ENCODE peak calls at places on chromosomes 6 and 20, in four cellular contexts. N is Right ventricle myocardium superior; X is foreskin keratinocyte; K is stimulated activated naive CD4-positive, alpha-beta T cell. H is an unnamed sample.

GRCh38 chr6:80006541-80006940 is 2.1 kb downstream of the TTK start:
- DNase-seq in N (no peak), X (no peak), K (no peak), H (no peak)

GRCh38 chr20:57211949-57212889 is 54.2 kb downstream of the BMP7 start:
- DNase-seq in N (peak), X (peak), K (no peak), H (no peak)

GRCh38 chr6:112416885-112417284 is 69.8 kb downstream of the RFPL4B start:
- DNase-seq in N (no peak), X (no peak), K (no peak), H (no peak)

GRCh38 chr6:165841153-165841558 is 178.1 kb upstream of the PDE10A start:
- DNase-seq in N (no peak), X (no peak), K (no peak), H (no peak)

GRCh38 chr6:127855542-127856159 is 45.2 kb downstream of the THEMIS start:
- DNase-seq in N (no peak), X (no peak), K (peak), H (no peak)

GRCh38 chr20:46970937-46971630 is 76.4 kb downstream of the EYA2 start:
- DNase-seq in N (no peak), X (peak), K (no peak), H (no peak)

GRCh38 chr6:36650848-36651247 is 27.7 kb upstream of the CDKN1A start:
- DNase-seq in N (no peak), X (no peak), K (no peak), H (no peak)

GRCh38 chr20:9244811-9245210 is 175.9 kb downstream of the PLCB4 start:
- DNase-seq in N (no peak), X (no peak), K (no peak), H (no peak)

GRCh38 chr6:21321076-21321475 is 272.5 kb upstream of the SOX4 start:
- DNase-seq in N (no peak), X (no peak), K (no peak), H (no peak)

GRCh38 chr6:33160728-33161323 is 31.4 kb downstream of the COL11A2 start:
- DNase-seq in N (peak), X (no peak), K (no peak), H (no peak)

H was measured in type B pancreatic cell.